ENCODE peak calls at places on chromosomes 13 and 19, in ten cellular contexts. One of them, this sample, is unnamed.

GRCh38 chr19:1672038-1672768 is 19.8 kb upstream of the TCF3 start:
- DNase-seq in adrenal gland: no peak
- DNase-seq in esophagus muscularis mucosa: no peak
- DNase-seq in lower lobe of right lung: peak; percentile 65
- DNase-seq in mammary epithelial cell: no peak
- DNase-seq in CD8-positive, alpha-beta memory T cell: peak; percentile 43
- DNase-seq in right cardiac atrium: no peak
- DNase-seq in stomach: no peak
- DNase-seq in PC-3: peak; percentile 47
- DNase-seq in tibial artery: no peak
- DNase-seq in this sample: peak; percentile 67

GRCh38 chr13:110258876-110259631 is 47.9 kb downstream of the COL4A1 start:
- DNase-seq in adrenal gland: peak; percentile 12
- DNase-seq in esophagus muscularis mucosa: no peak
- DNase-seq in lower lobe of right lung: no peak
- DNase-seq in mammary epithelial cell: peak; percentile 23
- DNase-seq in CD8-positive, alpha-beta memory T cell: no peak
- DNase-seq in right cardiac atrium: no peak
- DNase-seq in stomach: no peak
- DNase-seq in PC-3: peak; percentile 4
- DNase-seq in tibial artery: no peak
- DNase-seq in this sample: no peak

GRCh38 chr13:104854698-104855097 is 1680.8 kb downstream of the EFNB2 start:
- DNase-seq in adrenal gland: no peak
- DNase-seq in esophagus muscularis mucosa: no peak
- DNase-seq in lower lobe of right lung: no peak
- DNase-seq in mammary epithelial cell: no peak
- DNase-seq in CD8-positive, alpha-beta memory T cell: no peak
- DNase-seq in right cardiac atrium: no peak
- DNase-seq in stomach: no peak
- DNase-seq in PC-3: no peak
- DNase-seq in tibial artery: no peak
- DNase-seq in this sample: no peak

GRCh38 chr13:23378009-23378632 is 55.4 kb downstream of the SACS start:
- DNase-seq in adrenal gland: peak; percentile 53
- DNase-seq in esophagus muscularis mucosa: no peak
- DNase-seq in lower lobe of right lung: no peak
- DNase-seq in mammary epithelial cell: peak; percentile 88
- DNase-seq in CD8-positive, alpha-beta memory T cell: peak; percentile 3
- DNase-seq in right cardiac atrium: peak; percentile 51
- DNase-seq in stomach: no peak
- DNase-seq in PC-3: peak; percentile 87
- DNase-seq in tibial artery: peak; percentile 37
- DNase-seq in this sample: no peak

GRCh38 chr19:31018951-31019350 is 330.3 kb downstream of the TSHZ3 start:
- DNase-seq in adrenal gland: no peak
- DNase-seq in esophagus muscularis mucosa: no peak
- DNase-seq in lower lobe of right lung: no peak
- DNase-seq in mammary epithelial cell: no peak
- DNase-seq in CD8-positive, alpha-beta memory T cell: no peak
- DNase-seq in right cardiac atrium: no peak
- DNase-seq in stomach: no peak
- DNase-seq in PC-3: no peak
- DNase-seq in tibial artery: no peak
- DNase-seq in this sample: no peak

GRCh38 chr19:15265849-15266248 is 33.6 kb upstream of the EPHX3 start:
- DNase-seq in adrenal gland: peak; percentile 91
- DNase-seq in esophagus muscularis mucosa: peak; percentile 96
- DNase-seq in lower lobe of right lung: peak; percentile 79
- DNase-seq in mammary epithelial cell: peak; percentile 48
- DNase-seq in CD8-positive, alpha-beta memory T cell: no peak
- DNase-seq in right cardiac atrium: peak; percentile 92
- DNase-seq in stomach: peak; percentile 93
- DNase-seq in PC-3: peak; percentile 76
- DNase-seq in tibial artery: peak; percentile 91
- DNase-seq in this sample: peak; percentile 78

GRCh38 chr13:80408270-80408669 is 67.3 kb upstream of the SPRY2 start:
- DNase-seq in adrenal gland: no peak
- DNase-seq in esophagus muscularis mucosa: no peak
- DNase-seq in lower lobe of right lung: no peak
- DNase-seq in mammary epithelial cell: no peak
- DNase-seq in CD8-positive, alpha-beta memory T cell: no peak
- DNase-seq in right cardiac atrium: no peak
- DNase-seq in stomach: no peak
- DNase-seq in PC-3: peak; percentile 14
- DNase-seq in tibial artery: no peak
- DNase-seq in this sample: peak; percentile 23

GRCh38 chr19:15161028-15161984 is 39.5 kb downstream of the NOTCH3 start:
- DNase-seq in adrenal gland: no peak
- DNase-seq in esophagus muscularis mucosa: no peak
- DNase-seq in lower lobe of right lung: no peak
- DNase-seq in mammary epithelial cell: no peak
- DNase-seq in CD8-positive, alpha-beta memory T cell: no peak
- DNase-seq in right cardiac atrium: no peak
- DNase-seq in stomach: no peak
- DNase-seq in PC-3: peak; percentile 51
- DNase-seq in tibial artery: no peak
- DNase-seq in this sample: peak; percentile 72

GRCh38 chr13:90803210-90803609 is 544.3 kb upstream of the MIR17HG start:
- DNase-seq in adrenal gland: no peak
- DNase-seq in esophagus muscularis mucosa: no peak
- DNase-seq in lower lobe of right lung: no peak
- DNase-seq in mammary epithelial cell: no peak
- DNase-seq in CD8-positive, alpha-beta memory T cell: no peak
- DNase-seq in right cardiac atrium: no peak
- DNase-seq in stomach: no peak
- DNase-seq in PC-3: no peak
- DNase-seq in tibial artery: no peak
- DNase-seq in this sample: no peak

GRCh38 chr13:90808838-90809237 is 538.6 kb upstream of the MIR17HG start:
- DNase-seq in adrenal gland: no peak
- DNase-seq in esophagus muscularis mucosa: no peak
- DNase-seq in lower lobe of right lung: no peak
- DNase-seq in mammary epithelial cell: no peak
- DNase-seq in CD8-positive, alpha-beta memory T cell: no peak
- DNase-seq in right cardiac atrium: no peak
- DNase-seq in stomach: no peak
- DNase-seq in PC-3: no peak
- DNase-seq in tibial artery: no peak
- DNase-seq in this sample: no peak

GRCh38 chr13:90801621-90802020 is 545.9 kb upstream of the MIR17HG start:
- DNase-seq in adrenal gland: no peak
- DNase-seq in esophagus muscularis mucosa: no peak
- DNase-seq in lower lobe of right lung: no peak
- DNase-seq in mammary epithelial cell: no peak
- DNase-seq in CD8-positive, alpha-beta memory T cell: no peak
- DNase-seq in right cardiac atrium: no peak
- DNase-seq in stomach: no peak
- DNase-seq in PC-3: no peak
- DNase-seq in tibial artery: no peak
- DNase-seq in this sample: no peak

DNA sequence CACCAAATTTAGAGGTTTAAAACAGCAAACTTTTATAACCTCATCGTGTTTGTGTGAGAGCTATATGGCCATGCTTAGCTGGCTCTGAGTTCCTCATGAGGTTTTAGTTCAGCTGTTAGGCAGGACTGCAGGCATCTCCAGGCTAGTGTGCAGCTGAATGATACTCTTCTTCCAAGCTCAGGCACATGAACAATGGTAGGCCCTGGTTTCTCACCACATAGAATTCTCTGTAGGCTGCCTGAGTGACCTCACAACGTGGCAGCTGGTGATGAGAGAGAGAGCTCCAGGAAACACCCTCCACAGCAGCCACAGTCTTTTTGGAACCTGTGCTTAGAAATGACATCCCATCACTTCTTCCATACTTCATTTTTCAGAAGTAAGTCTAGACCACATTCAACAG is 540.6 kb upstream of the MIR17HG start:
- DNase-seq in adrenal gland: no peak
- DNase-seq in esophagus muscularis mucosa: no peak
- DNase-seq in lower lobe of right lung: no peak
- DNase-seq in mammary epithelial cell: no peak
- DNase-seq in CD8-positive, alpha-beta memory T cell: no peak
- DNase-seq in right cardiac atrium: no peak
- DNase-seq in stomach: no peak
- DNase-seq in PC-3: no peak
- DNase-seq in tibial artery: no peak
- DNase-seq in this sample: no peak
- H3K4me1 ChIP-seq in adrenal gland: no peaks in the 10 kb centered on the region
- H3K4me1 ChIP-seq in esophagus muscularis mucosa: no peaks in the 10 kb centered on the region
- H3K4me1 ChIP-seq in lower lobe of right lung: no peaks in the 10 kb centered on the region
- H3K4me1 ChIP-seq in mammary epithelial cell: no peaks in the 10 kb centered on the region
- H3K4me1 ChIP-seq in CD8-positive, alpha-beta memory T cell: no peaks in the 10 kb centered on the region
- H3K4me1 ChIP-seq in right cardiac atrium: peaks cover 2% of the 10 kb centered on the region
- H3K4me1 ChIP-seq in stomach: no peaks in the 10 kb centered on the region
- H3K4me1 ChIP-seq in PC-3: no peaks in the 10 kb centered on the region
- H3K4me1 ChIP-seq in tibial artery: no peaks in the 10 kb centered on the region
- H3K4me1 ChIP-seq in this sample: peaks cover 4% of the 10 kb centered on the region

GRCh38 chr13:75521956-75522355 is 15.7 kb downstream of the COMMD6 start:
- DNase-seq in adrenal gland: no peak
- DNase-seq in esophagus muscularis mucosa: no peak
- DNase-seq in lower lobe of right lung: no peak
- DNase-seq in mammary epithelial cell: no peak
- DNase-seq in CD8-positive, alpha-beta memory T cell: no peak
- DNase-seq in right cardiac atrium: no peak
- DNase-seq in stomach: no peak
- DNase-seq in PC-3: no peak
- DNase-seq in tibial artery: no peak
- DNase-seq in this sample: no peak

GRCh38 chr13:75514080-75515040 is 23.3 kb downstream of the COMMD6 start:
- DNase-seq in adrenal gland: no peak
- DNase-seq in esophagus muscularis mucosa: no peak
- DNase-seq in lower lobe of right lung: no peak
- DNase-seq in mammary epithelial cell: no peak
- DNase-seq in CD8-positive, alpha-beta memory T cell: no peak
- DNase-seq in right cardiac atrium: no peak
- DNase-seq in stomach: no peak
- DNase-seq in PC-3: no peak
- DNase-seq in tibial artery: no peak
- DNase-seq in this sample: no peak

GRCh38 chr13:75513271-75513670 is 24.4 kb downstream of the COMMD6 start:
- DNase-seq in adrenal gland: no peak
- DNase-seq in esophagus muscularis mucosa: no peak
- DNase-seq in lower lobe of right lung: no peak
- DNase-seq in mammary epithelial cell: no peak
- DNase-seq in CD8-positive, alpha-beta memory T cell: no peak
- DNase-seq in right cardiac atrium: no peak
- DNase-seq in stomach: no peak
- DNase-seq in PC-3: no peak
- DNase-seq in tibial artery: no peak
- DNase-seq in this sample: no peak

DNA sequence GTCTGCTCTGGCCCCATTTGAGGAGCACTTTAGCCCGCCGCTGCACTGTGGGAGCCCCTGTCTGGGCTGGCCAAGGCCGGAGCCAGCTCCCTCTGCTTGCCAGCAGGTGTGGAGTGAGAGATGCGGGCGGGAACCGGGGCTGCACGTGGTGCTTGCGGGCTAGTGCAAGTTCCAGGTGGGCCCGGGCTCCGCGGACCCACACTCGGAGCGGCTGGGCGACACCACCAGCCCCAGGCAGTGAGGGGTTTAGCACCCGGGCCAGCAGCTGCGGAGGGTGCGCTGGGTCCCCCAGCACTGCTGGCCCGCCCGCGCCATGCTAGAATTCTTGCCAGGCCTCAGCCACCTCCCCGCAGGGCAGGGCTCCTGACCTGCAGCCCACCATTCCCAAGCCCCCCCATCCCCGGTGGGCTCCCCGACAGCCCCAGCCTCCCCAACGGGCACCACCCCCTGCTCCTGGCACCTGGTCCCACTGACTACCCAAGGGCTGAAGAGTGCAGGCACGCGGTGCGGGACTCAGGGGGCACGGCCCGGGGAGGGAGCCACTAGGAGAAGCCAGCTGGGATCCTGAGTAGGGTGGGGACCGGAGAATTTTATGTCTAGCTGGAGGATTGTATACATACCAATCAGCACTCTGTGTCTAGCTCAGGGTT is 19.1 kb downstream of the COMMD6 start:
- DNase-seq in adrenal gland: no peak
- DNase-seq in esophagus muscularis mucosa: no peak
- DNase-seq in lower lobe of right lung: no peak
- DNase-seq in mammary epithelial cell: no peak
- DNase-seq in CD8-positive, alpha-beta memory T cell: no peak
- DNase-seq in right cardiac atrium: no peak
- DNase-seq in stomach: no peak
- DNase-seq in PC-3: no peak
- DNase-seq in tibial artery: no peak
- DNase-seq in this sample: no peak
- H3K9me3 ChIP-seq in adrenal gland: no peaks in the 10 kb centered on the region
- H3K9me3 ChIP-seq in esophagus muscularis mucosa: no peaks in the 10 kb centered on the region
- H3K9me3 ChIP-seq in lower lobe of right lung: no peaks in the 10 kb centered on the region
- H3K9me3 ChIP-seq in mammary epithelial cell: no peaks in the 10 kb centered on the region
- H3K9me3 ChIP-seq in CD8-positive, alpha-beta memory T cell: no peaks in the 10 kb centered on the region
- H3K9me3 ChIP-seq in right cardiac atrium: no peaks in the 10 kb centered on the region
- H3K9me3 ChIP-seq in stomach: no peaks in the 10 kb centered on the region
- H3K9me3 ChIP-seq in PC-3: no peaks in the 10 kb centered on the region
- H3K9me3 ChIP-seq in tibial artery: no peaks in the 10 kb centered on the region
- H3K9me3 ChIP-seq in this sample: no peaks in the 10 kb centered on the region

DNA sequence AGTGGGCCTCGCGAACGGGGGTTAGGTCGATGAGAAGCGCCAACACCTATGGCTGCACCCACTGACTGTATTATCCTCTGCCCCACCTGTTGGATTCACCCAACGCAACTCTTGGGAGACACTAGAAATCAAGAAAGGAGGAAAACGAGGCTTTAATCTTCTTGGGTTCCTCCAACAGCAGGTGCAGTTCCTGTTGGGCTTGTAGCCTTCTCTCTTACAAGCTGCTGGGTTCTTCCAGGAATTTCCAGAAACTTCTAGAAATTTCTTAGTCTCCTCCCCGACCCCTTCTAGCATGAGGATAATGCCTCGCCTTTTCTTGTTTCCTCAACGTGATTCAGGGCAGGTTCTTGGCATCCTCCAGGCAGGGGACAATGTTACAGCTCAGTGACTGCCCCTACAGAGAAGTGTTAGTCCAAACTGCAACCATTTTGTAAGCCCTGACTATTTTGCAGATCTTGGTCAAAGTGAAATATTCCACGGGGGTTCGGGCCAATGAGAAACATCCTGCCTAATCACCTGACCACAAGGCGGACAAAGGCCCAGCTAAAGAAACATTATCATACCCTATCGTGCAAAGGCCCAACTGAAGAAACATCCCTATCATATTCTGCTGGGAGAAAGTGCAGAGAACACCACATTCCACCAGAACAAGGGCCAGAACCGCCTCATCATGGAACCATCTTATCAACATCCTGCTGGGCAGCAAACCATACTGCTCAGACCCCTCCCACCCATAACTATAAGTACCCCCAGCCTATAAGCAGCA is 598 bp upstream of the PNMA8A start:
- DNase-seq in adrenal gland: no peak
- DNase-seq in esophagus muscularis mucosa: no peak
- DNase-seq in lower lobe of right lung: no peak
- DNase-seq in mammary epithelial cell: no peak
- DNase-seq in CD8-positive, alpha-beta memory T cell: no peak
- DNase-seq in right cardiac atrium: no peak
- DNase-seq in stomach: no peak
- DNase-seq in PC-3: no peak
- DNase-seq in tibial artery: no peak
- DNase-seq in this sample: no peak
- H3K27me3 ChIP-seq in adrenal gland: no peaks in the 10 kb centered on the region
- H3K27me3 ChIP-seq in esophagus muscularis mucosa: peaks cover 9% of the 10 kb centered on the region
- H3K27me3 ChIP-seq in lower lobe of right lung: peaks cover 27% of the 10 kb centered on the region
- H3K27me3 ChIP-seq in mammary epithelial cell: no peaks in the 10 kb centered on the region
- H3K27me3 ChIP-seq in CD8-positive, alpha-beta memory T cell: peaks cover 22% of the 10 kb centered on the region
- H3K27me3 ChIP-seq in right cardiac atrium: no peaks in the 10 kb centered on the region
- H3K27me3 ChIP-seq in stomach: no peaks in the 10 kb centered on the region
- H3K27me3 ChIP-seq in PC-3: no peaks in the 10 kb centered on the region
- H3K27me3 ChIP-seq in tibial artery: no peaks in the 10 kb centered on the region
- H3K27me3 ChIP-seq in this sample: no peaks in the 10 kb centered on the region

GRCh38 chr19:5947435-5947834 is 30.5 kb downstream of the RANBP3 start:
- DNase-seq in adrenal gland: peak; percentile 56
- DNase-seq in esophagus muscularis mucosa: no peak
- DNase-seq in lower lobe of right lung: peak; percentile 80
- DNase-seq in mammary epithelial cell: no peak
- DNase-seq in CD8-positive, alpha-beta memory T cell: no peak
- DNase-seq in right cardiac atrium: peak; percentile 75
- DNase-seq in stomach: peak; percentile 37
- DNase-seq in PC-3: no peak
- DNase-seq in tibial artery: peak; percentile 66
- DNase-seq in this sample: no peak

GRCh38 chr19:5950744-5951143 is 27.2 kb downstream of the RANBP3 start:
- DNase-seq in adrenal gland: no peak
- DNase-seq in esophagus muscularis mucosa: no peak
- DNase-seq in lower lobe of right lung: no peak
- DNase-seq in mammary epithelial cell: no peak
- DNase-seq in CD8-positive, alpha-beta memory T cell: no peak
- DNase-seq in right cardiac atrium: no peak
- DNase-seq in stomach: no peak
- DNase-seq in PC-3: no peak
- DNase-seq in tibial artery: no peak
- DNase-seq in this sample: no peak

GRCh38 chr19:5951338-5951861 is 26.5 kb downstream of the RANBP3 start:
- DNase-seq in adrenal gland: no peak
- DNase-seq in esophagus muscularis mucosa: no peak
- DNase-seq in lower lobe of right lung: peak; percentile 54
- DNase-seq in mammary epithelial cell: no peak
- DNase-seq in CD8-positive, alpha-beta memory T cell: no peak
- DNase-seq in right cardiac atrium: no peak
- DNase-seq in stomach: peak; percentile 59
- DNase-seq in PC-3: no peak
- DNase-seq in tibial artery: no peak
- DNase-seq in this sample: no peak

GRCh38 chr19:5948697-5949564 is 29.0 kb downstream of the RANBP3 start:
- DNase-seq in adrenal gland: no peak
- DNase-seq in esophagus muscularis mucosa: no peak
- DNase-seq in lower lobe of right lung: no peak
- DNase-seq in mammary epithelial cell: no peak
- DNase-seq in CD8-positive, alpha-beta memory T cell: no peak
- DNase-seq in right cardiac atrium: no peak
- DNase-seq in stomach: no peak
- DNase-seq in PC-3: no peak
- DNase-seq in tibial artery: no peak
- DNase-seq in this sample: peak; percentile 42

GRCh38 chr19:5949792-5950305 is 28.1 kb downstream of the RANBP3 start:
- DNase-seq in adrenal gland: no peak
- DNase-seq in esophagus muscularis mucosa: no peak
- DNase-seq in lower lobe of right lung: peak; percentile 86
- DNase-seq in mammary epithelial cell: no peak
- DNase-seq in CD8-positive, alpha-beta memory T cell: no peak
- DNase-seq in right cardiac atrium: no peak
- DNase-seq in stomach: peak; percentile 76
- DNase-seq in PC-3: no peak
- DNase-seq in tibial artery: no peak
- DNase-seq in this sample: no peak
- H3K4me1 ChIP-seq in adrenal gland: peaks cover 30% of the 10 kb centered on the region
- H3K4me1 ChIP-seq in esophagus muscularis mucosa: peaks cover 97% of the 10 kb centered on the region
- H3K4me1 ChIP-seq in lower lobe of right lung: peaks cover 88% of the 10 kb centered on the region
- H3K4me1 ChIP-seq in mammary epithelial cell: peaks cover 15% of the 10 kb centered on the region
- H3K4me1 ChIP-seq in CD8-positive, alpha-beta memory T cell: peaks cover 89% of the 10 kb centered on the region
- H3K4me1 ChIP-seq in right cardiac atrium: peaks cover 34% of the 10 kb centered on the region
- H3K4me1 ChIP-seq in stomach: peaks cover 90% of the 10 kb centered on the region
- H3K4me1 ChIP-seq in PC-3: no peaks in the 10 kb centered on the region
- H3K4me1 ChIP-seq in tibial artery: peaks cover 31% of the 10 kb centered on the region
- H3K4me1 ChIP-seq in this sample: peaks cover 44% of the 10 kb centered on the region